ENCODE peak calls at places on chromosome 9, in four cellular contexts. F, G, P and Q are unnamed samples.

GRCh38 chr9:93299418-93300174 is 115.7 kb downstream of the WNK2 start:
- DNase-seq in F (no peak), G (peak), P (peak), Q (no peak)

GRCh38 chr9:106954562-106954961 is 91.6 kb downstream of the ZNF462 start:
- DNase-seq in F (no peak), G (no peak), P (no peak), Q (no peak)

GRCh38 chr9:99134893-99135341 is 30.0 kb downstream of the TGFBR1 start:
- DNase-seq in F (no peak), G (no peak), P (no peak), Q (no peak)

GRCh38 chr9:127193483-127193882 is 71.0 kb upstream of the ANGPTL2 start:
- DNase-seq in F (no peak), G (no peak), P (no peak), Q (no peak)

GRCh38 chr9:127424669-127424986 is 446 bp downstream of the ZNF79 start:
- DNase-seq in F (no peak), G (no peak), P (no peak), Q (no peak)

GRCh38 chr9:21806644-21807043 is 4.2 kb downstream of the MTAP start:
- DNase-seq in F (no peak), G (no peak), P (no peak), Q (no peak)

GRCh38 chr9:35905912-35906679 is at the start of gene HRCT1:
- DNase-seq in F (no peak), G (peak), P (peak), Q (peak)

GRCh38 chr9:14027114-14027812 is 286.7 kb downstream of the NFIB start:
- DNase-seq in F (no peak), G (peak), P (peak), Q (no peak)

GRCh38 chr9:126781186-126781585 is 23.7 kb upstream of the ZBTB43 start:
- DNase-seq in F (no peak), G (no peak), P (no peak), Q (no peak)

GRCh38 chr9:35844628-35845301 is 15.7 kb downstream of the TMEM8B start:
- DNase-seq in F (no peak), G (no peak), P (no peak), Q (no peak)

GRCh38 chr9:114850871-114851270 is 45.0 kb upstream of the TNFSF15 start:
- DNase-seq in F (no peak), G (no peak), P (no peak), Q (no peak)

DNA sequence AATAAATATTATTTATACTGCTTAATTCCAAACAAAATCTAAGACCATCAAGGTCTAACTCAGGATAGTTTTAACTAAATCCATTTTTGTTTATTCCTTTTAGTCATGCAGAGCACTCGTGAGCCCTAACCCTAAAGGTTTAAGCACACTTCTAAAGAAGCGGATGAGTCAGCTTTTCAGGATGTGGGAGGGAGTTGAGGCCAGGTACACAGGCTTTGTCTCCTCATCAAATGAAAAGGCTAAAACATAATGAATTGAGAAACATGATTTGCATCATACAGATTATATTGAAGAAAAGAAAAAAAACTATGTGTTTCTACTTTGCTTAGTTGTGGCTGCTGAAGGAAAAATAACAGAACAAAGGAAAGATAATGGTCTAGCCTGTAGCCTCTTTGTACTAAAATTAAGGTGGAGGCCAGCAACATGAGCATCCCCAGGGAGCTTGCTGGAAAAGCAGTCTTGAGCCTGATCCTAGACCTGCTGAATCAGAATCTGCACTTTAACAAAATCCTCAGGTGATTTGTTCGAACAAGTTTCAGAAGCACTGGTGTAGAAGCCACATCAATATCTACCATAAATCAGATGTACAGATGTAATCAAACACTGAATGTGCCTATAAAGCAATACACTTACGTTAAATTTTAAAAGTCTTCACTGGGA is 21.1 kb upstream of the ISCA1 start:
- DNase-seq in F (no peak), G (no peak), P (no peak), Q (no peak)
- TF ChIP-seq CTCF in F (no peak), G (no peak), P (no peak), Q (no peak)

DNA sequence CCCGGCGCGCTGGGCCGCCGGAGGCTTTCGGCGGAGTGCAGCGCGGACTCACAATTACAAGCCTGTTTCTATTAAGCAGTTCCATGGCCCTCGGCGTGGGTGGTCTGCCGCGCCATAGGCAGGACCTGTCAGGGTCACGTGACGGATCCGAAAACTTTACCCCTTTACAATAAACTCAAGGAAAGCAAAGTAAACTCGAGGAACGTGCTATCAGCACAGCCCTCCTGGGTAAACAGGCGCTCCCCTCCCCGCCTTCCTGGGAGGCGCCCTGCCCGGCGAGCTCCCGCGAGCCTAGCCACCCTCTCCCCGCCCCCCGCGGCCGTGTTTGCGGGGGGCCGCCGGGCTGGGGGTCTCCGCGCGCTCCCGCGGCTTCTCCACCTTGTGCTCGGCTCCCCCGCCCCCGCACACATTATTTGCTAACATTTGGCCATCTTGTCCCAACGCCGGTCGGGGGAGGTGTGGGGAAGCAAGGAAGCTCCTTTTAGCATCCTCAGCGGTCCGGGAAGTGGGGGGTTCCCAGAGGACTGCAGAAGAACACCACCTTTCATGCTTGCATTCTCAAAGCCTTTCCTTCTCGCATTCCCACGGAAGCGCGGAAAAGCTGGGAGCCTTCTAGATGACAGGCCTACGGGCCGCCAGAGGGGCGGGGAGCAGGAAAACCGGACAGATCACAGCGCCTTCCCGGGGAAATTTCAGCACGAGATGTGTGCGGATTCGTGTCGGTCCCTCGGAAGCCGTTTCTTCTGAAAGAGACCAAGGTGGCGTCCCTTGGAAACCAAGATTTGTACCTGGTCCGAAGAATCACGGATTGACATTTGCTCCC is at the start of gene PTCH1:
- DNase-seq in F (peak), G (peak), P (peak), Q (no peak)
- TF ChIP-seq CTCF in F (no peak), G (no peak), P (no peak), Q (no peak)

DNA sequence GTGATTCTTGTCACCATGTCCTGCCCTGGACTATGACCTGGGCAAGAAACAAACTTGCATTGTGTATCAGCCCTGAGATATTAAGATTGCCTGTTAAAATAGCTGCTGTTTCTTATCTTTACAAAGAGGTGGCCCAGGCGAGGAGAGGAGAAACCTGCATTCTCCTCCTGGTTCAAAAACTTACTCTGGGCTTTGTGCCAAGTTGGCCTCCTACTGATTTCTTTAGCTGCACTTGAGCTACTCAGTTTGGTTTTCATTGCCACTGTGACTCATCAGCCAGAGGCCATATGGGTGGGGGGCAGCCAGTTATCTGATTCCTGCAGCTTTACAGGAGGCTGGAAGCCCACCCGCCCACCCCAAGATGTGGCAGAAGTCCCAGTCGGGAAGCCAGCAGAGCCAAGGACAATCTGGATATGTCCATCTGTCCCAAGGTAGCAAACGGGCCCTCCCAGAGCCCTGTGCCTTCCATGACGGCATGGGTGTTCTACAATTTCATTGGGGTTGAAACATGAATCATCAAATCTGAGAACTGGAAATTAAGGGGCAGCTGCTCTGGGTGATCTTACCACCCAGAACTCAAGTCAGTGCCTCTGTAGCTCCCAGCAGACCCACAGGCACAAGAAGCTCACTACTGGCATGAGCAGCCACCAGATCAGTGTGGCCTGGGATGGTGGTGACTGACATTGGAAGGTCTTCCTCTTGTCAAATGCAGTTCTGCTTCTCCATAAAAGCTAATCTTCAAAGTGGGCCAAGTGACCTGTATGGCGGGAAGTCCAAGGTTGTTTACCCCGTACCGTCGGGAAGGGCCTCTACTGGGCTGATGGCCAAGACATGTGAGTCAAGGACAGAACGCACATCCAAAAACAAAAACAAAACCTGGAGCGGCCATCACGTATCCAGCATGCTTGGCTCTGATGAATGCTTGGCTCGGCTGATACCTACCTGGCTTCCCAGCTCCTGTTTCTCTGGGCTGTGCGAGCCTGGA is 15.5 kb downstream of the FCN2 start:
- DNase-seq in F (no peak), G (no peak), P (no peak), Q (peak)
- TF ChIP-seq CTCF in F (no peak), G (no peak), P (no peak), Q (no peak)

GRCh38 chr9:76662476-76663281 is 101.6 kb upstream of the PCA3 start:
- DNase-seq in F (no peak), G (no peak), P (no peak), Q (no peak)
- TF ChIP-seq CTCF in F (no peak), G (no peak), P (no peak), Q (no peak)

GRCh38 chr9:7342229-7342628 is 457.3 kb downstream of the DMAC1 start:
- DNase-seq in F (no peak), G (no peak), P (no peak), Q (no peak)
- TF ChIP-seq CTCF in F (peak), G (no peak), P (no peak), Q (no peak)

GRCh38 chr9:130120832-130121231 is 51.4 kb upstream of the NCS1 start:
- DNase-seq in F (no peak), G (no peak), P (no peak), Q (no peak)

GRCh38 chr9:130128251-130128650 is 44.0 kb upstream of the NCS1 start:
- DNase-seq in F (no peak), G (peak), P (no peak), Q (no peak)

GRCh38 chr9:130122465-130122864 is 49.7 kb upstream of the NCS1 start:
- DNase-seq in F (no peak), G (no peak), P (no peak), Q (no peak)

GRCh38 chr9:130126721-130127429 is 45.3 kb upstream of the NCS1 start:
- DNase-seq in F (no peak), G (no peak), P (no peak), Q (no peak)

GRCh38 chr9:130124471-130124870 is 47.7 kb upstream of the NCS1 start:
- DNase-seq in F (no peak), G (no peak), P (no peak), Q (no peak)
- TF ChIP-seq CTCF in F (no peak), G (no peak), P (no peak), Q (no peak)

DNA sequence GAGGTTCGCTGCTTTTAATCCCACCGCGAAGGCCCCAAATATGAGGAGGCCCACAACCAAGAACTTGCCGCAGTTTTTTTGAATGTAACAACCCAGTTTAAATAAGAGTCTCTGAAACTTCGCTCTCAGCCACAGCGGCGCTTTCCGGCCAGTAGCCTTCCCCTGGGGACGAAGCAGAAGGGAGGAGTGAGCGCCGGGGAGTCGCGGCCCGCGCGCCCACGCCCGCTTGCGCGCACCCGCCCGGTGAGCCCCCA is 10.4 kb downstream of the PTCH1 start:
- DNase-seq in F (no peak), G (peak), P (no peak), Q (no peak)
- TF ChIP-seq CTCF in F (no peak), G (no peak), P (no peak), Q (no peak)